ENCODE peak calls at places on chromosomes 7 and 10, in five cellular contexts. S is A549, L is PC-3, W is neural progenitor cell, C is IMR-90. P is an unnamed sample.

GRCh38 chr10:111598433-111599059 is 521.7 kb downstream of the ADRA2A start:
- DNase-seq in S (peak; percentile 66), L (peak; percentile 29), W (peak; percentile 81), C (peak; percentile 31), P (no peak)

GRCh38 chr7:26538683-26539082 is 247.0 kb downstream of the SNX10 start:
- DNase-seq in S (no peak), L (no peak), W (no peak), C (no peak), P (no peak)

GRCh38 chr10:79069325-79070090 is 742 bp downstream of the ZMIZ1 start:
- DNase-seq in S (peak; percentile 29), L (peak; percentile 83), W (peak; percentile 70), C (no peak), P (peak; percentile 94)

GRCh38 chr10:43125881-43126731 is 12.1 kb upstream of the CSGALNACT2 start:
- DNase-seq in S (no peak), L (no peak), W (no peak), C (no peak), P (peak; percentile 63)

GRCh38 chr7:81624021-81624630 is 145.7 kb downstream of the HGF start:
- DNase-seq in S (no peak), L (peak; percentile 9), W (no peak), C (peak; percentile 61), P (no peak)

GRCh38 chr10:513393-513792 is 176.1 kb downstream of the DIP2C start:
- DNase-seq in S (no peak), L (no peak), W (no peak), C (no peak), P (peak; percentile 26)

GRCh38 chr7:22931011-22931410 is 82.9 kb downstream of the HYCC1 start:
- DNase-seq in S (no peak), L (no peak), W (no peak), C (no peak), P (no peak)

GRCh38 chr10:48809261-48809660 is 124.6 kb downstream of the WDFY4 start:
- DNase-seq in S (no peak), L (no peak), W (no peak), C (no peak), P (no peak)

GRCh38 chr7:44987996-44988395 is 9.2 kb upstream of the MYO1G start:
- DNase-seq in S (no peak), L (no peak), W (no peak), C (no peak), P (no peak)

GRCh38 chr7:140404565-140405080 is 765 bp downstream of the RAB19 start:
- DNase-seq in S (no peak), L (peak; percentile 5), W (no peak), C (no peak), P (no peak)

GRCh38 chr10:75197066-75197465 is 13.5 kb upstream of the VDAC2 start:
- DNase-seq in S (no peak), L (no peak), W (no peak), C (no peak), P (no peak)

GRCh38 chr10:14186245-14186644 is 144.5 kb downstream of the FRMD4A start:
- DNase-seq in S (peak; percentile 17), L (no peak), W (peak; percentile 26), C (peak; percentile 11), P (no peak)

GRCh38 chr7:84107259-84107658 is 87.3 kb downstream of the SEMA3A start:
- DNase-seq in S (no peak), L (no peak), W (no peak), C (no peak), P (no peak)

GRCh38 chr10:68167271-68167670 is 58.0 kb downstream of the MYPN start:
- DNase-seq in S (no peak), L (no peak), W (no peak), C (peak; percentile 56), P (peak; percentile 30)

GRCh38 chr7:108246227-108246837 is 116.2 kb upstream of the LAMB4 start:
- DNase-seq in S (peak; percentile 98), L (peak; percentile 93), W (peak; percentile 84), C (peak; percentile 96), P (peak; percentile 73)

GRCh38 chr7:137694405-137694804 is 152.4 kb downstream of the DGKI start:
- DNase-seq in S (no peak), L (no peak), W (no peak), C (peak; percentile 17), P (no peak)

GRCh38 chr10:102280397-102281015 is 35.2 kb downstream of the GBF1 start:
- DNase-seq in S (no peak), L (no peak), W (no peak), C (peak; percentile 21), P (no peak)

GRCh38 chr7:117963278-117964184 is 90.3 kb upstream of the CTTNBP2 start:
- DNase-seq in S (no peak), L (no peak), W (no peak), C (no peak), P (no peak)

GRCh38 chr7:47697533-47697932 is 115.6 kb upstream of the TNS3 start:
- DNase-seq in S (no peak), L (no peak), W (no peak), C (no peak), P (no peak)

GRCh38 chr10:119270893-119271361 is 63.6 kb downstream of the GRK5 start:
- DNase-seq in S (peak; percentile 72), L (peak; percentile 50), W (no peak), C (peak; percentile 51), P (no peak)

GRCh38 chr7:54333952-54334351 is 208.2 kb upstream of the VSTM2A start:
- DNase-seq in S (no peak), L (no peak), W (no peak), C (no peak), P (no peak)

GRCh38 chr7:54331311-54331710 is 210.9 kb upstream of the VSTM2A start:
- DNase-seq in S (no peak), L (no peak), W (peak; percentile 26), C (no peak), P (no peak)

GRCh38 chr7:54330216-54330800 is 211.9 kb upstream of the VSTM2A start:
- DNase-seq in S (no peak), L (no peak), W (peak; percentile 81), C (no peak), P (no peak)
- H3K9me3 ChIP-seq in S (no peaks in the 10 kb centered on the region), L (no peaks in the 10 kb centered on the region), W (no peaks in the 10 kb centered on the region), C (peaks cover 4% of the 10 kb centered on the region), P (peaks cover 2% of the 10 kb centered on the region)

GRCh38 chr10:73915206-73915851 is 4.4 kb downstream of the PLAU start:
- DNase-seq in S (no peak), L (peak; percentile 70), W (no peak), C (no peak), P (no peak)

GRCh38 chr10:73911553-73912004 is 647 bp downstream of the PLAU start:
- DNase-seq in S (peak; percentile 49), L (peak; percentile 79), W (no peak), C (peak; percentile 43), P (no peak)

GRCh38 chr10:73910764-73911552 is at the start of gene PLAU:
- DNase-seq in S (no peak), L (peak; percentile 91), W (peak; percentile 85), C (peak; percentile 57), P (peak; percentile 92)

GRCh38 chr10:73916761-73917470 is 6.0 kb downstream of the PLAU start:
- DNase-seq in S (no peak), L (peak; percentile 50), W (no peak), C (peak; percentile 43), P (no peak)

GRCh38 chr10:73914036-73914435 is 3.1 kb downstream of the PLAU start:
- DNase-seq in S (no peak), L (no peak), W (no peak), C (no peak), P (no peak)
- H3K4me2 ChIP-seq in S (peak overlapping the region; percentile 85), L (peak overlapping the region; percentile 80), W (no peak overlapping the region), C (peak overlapping the region; percentile 85), P (no peak overlapping the region)

DNA sequence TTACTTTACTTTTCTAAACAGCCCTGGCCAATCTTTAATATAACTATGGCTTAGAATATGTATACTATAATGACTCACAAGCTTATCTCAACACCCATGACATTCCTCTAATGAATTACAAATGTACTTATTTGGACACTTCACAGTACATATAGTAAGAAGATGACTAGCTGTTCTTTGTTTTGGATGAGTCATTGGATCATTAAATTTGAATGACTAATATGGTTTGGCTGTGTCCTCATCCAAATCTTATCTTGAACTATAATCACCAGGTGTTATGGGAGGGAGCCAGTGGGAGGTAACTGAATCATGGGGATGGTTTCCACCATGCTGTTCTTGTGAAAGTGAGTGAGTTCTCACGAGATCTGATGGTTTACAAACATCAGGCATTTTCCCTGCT is 807.5 kb upstream of the SORCS1 start:
- DNase-seq in S (peak; percentile 2), L (peak; percentile 93), W (no peak), C (no peak), P (no peak)
- H3K9me3 ChIP-seq in S (no peaks in the 10 kb centered on the region), L (no peaks in the 10 kb centered on the region), W (no peaks in the 10 kb centered on the region), C (peaks cover 7% of the 10 kb centered on the region), P (no peaks in the 10 kb centered on the region)

DNA sequence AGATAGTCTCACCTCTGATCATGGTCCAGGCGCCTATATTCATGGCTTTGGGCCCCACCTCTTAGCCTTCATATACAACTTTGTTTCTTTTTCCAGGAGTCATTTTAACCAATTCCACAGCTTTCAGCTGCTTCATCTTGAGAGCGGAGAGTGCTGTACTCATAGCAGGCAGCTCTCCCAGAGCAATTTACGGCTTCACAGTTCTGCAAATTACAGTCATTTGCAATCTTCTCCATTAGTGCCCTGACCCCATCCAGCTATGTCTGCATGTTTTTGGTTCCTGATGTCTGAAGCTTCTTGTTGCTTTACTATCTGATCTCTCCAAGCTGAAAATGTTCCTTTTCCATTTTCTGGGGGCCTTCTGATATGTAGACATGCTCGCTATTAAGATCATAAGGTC is 18.0 kb upstream of the MEST start:
- DNase-seq in S (no peak), L (no peak), W (no peak), C (no peak), P (no peak)
- H3K4me2 ChIP-seq in S (no peak overlapping the region), L (no peak overlapping the region), W (no peak overlapping the region), C (no peak overlapping the region), P (no peak overlapping the region)

GRCh38 chr10:25388862-25389206 is 214.0 kb downstream of the GPR158 start:
- DNase-seq in S (no peak), L (no peak), W (no peak), C (no peak), P (peak; percentile 34)

GRCh38 chr10:25384618-25385017 is 209.8 kb downstream of the GPR158 start:
- DNase-seq in S (no peak), L (no peak), W (no peak), C (no peak), P (no peak)

GRCh38 chr10:25392132-25392531 is 217.3 kb downstream of the GPR158 start:
- DNase-seq in S (no peak), L (no peak), W (no peak), C (no peak), P (no peak)

GRCh38 chr10:25390733-25391132 is 215.9 kb downstream of the GPR158 start:
- DNase-seq in S (no peak), L (no peak), W (no peak), C (no peak), P (no peak)

GRCh38 chr10:25388188-25388861 is 213.5 kb downstream of the GPR158 start:
- DNase-seq in S (no peak), L (no peak), W (no peak), C (no peak), P (peak; percentile 14)
- H3K9me3 ChIP-seq in S (no peaks in the 10 kb centered on the region), L (peaks cover 8% of the 10 kb centered on the region), W (no peaks in the 10 kb centered on the region), C (peaks cover 23% of the 10 kb centered on the region), P (no peaks in the 10 kb centered on the region)

GRCh38 chr7:159065852-159066480 is 78.7 kb downstream of the VIPR2 start:
- DNase-seq in S (no peak), L (no peak), W (no peak), C (no peak), P (no peak)
- H3K4me2 ChIP-seq in S (no peak overlapping the region), L (no peak overlapping the region), W (no peak overlapping the region), C (no peak overlapping the region), P (no peak overlapping the region)